ENCODE peak calls at places on chromosome 15, in ten cellular contexts. Q is cardiac muscle cell, S is Kasumi-1, X is HFFc6, G is T-helper 17 cell, Y is upper lobe of right lung, J is ovary, H is NCI-H1105, C is astrocyte of the spinal cord, L is GM23338. P is an unnamed sample.

GRCh38 chr15:67290319-67290718 is 35.7 kb downstream of the IQCH start:
- DNase-seq in Q (no peak), S (no peak), X (no peak), G (no peak), Y (no peak), J (no peak), H (no peak), C (no peak), L (no peak), P (no peak)

GRCh38 chr15:52503788-52504496 is 24.7 kb downstream of the MYO5A start:
- DNase-seq in Q (no peak), S (no peak), X (peak), G (no peak), Y (no peak), J (no peak), H (no peak), C (peak), L (no peak), P (no peak)

GRCh38 chr15:70111203-70112017 is 13.7 kb upstream of the TLE3 start:
- DNase-seq in Q (peak), S (peak), X (peak), G (no peak), Y (no peak), J (peak), H (peak), C (peak), L (peak), P (no peak)

GRCh38 chr15:88440021-88440420 is 27.2 kb downstream of the MRPL46 start:
- DNase-seq in Q (no peak), S (no peak), X (peak), G (no peak), Y (no peak), J (no peak), H (no peak), C (peak), L (no peak), P (no peak)

GRCh38 chr15:59367022-59367451 is 5.6 kb downstream of the MYO1E start:
- DNase-seq in Q (no peak), S (no peak), X (no peak), G (no peak), Y (no peak), J (no peak), H (no peak), C (no peak), L (no peak), P (no peak)

GRCh38 chr15:71653986-71654713 is 156.2 kb upstream of the NR2E3 start:
- DNase-seq in Q (no peak), S (no peak), X (no peak), G (no peak), Y (no peak), J (no peak), H (no peak), C (no peak), L (no peak), P (no peak)

GRCh38 chr15:35195649-35196048 is 110.6 kb upstream of the NANOGP8 start:
- DNase-seq in Q (no peak), S (no peak), X (no peak), G (no peak), Y (no peak), J (no peak), H (no peak), C (no peak), L (peak), P (no peak)

GRCh38 chr15:66897381-66897780 is 168.0 kb upstream of the SMAD3 start:
- DNase-seq in Q (no peak), S (no peak), X (no peak), G (no peak), Y (no peak), J (no peak), H (no peak), C (no peak), L (no peak), P (no peak)

GRCh38 chr15:68220967-68221366 is 8.6 kb downstream of the CLN6 start:
- DNase-seq in Q (no peak), S (no peak), X (no peak), G (no peak), Y (no peak), J (no peak), H (no peak), C (no peak), L (no peak), P (no peak)

GRCh38 chr15:60520825-60521368 is 42.0 kb upstream of the ICE2 start:
- DNase-seq in Q (peak), S (peak), X (peak), G (peak), Y (peak), J (peak), H (peak), C (peak), L (peak), P (peak)

GRCh38 chr15:75328493-75329314 is 7.2 kb upstream of the COMMD4 start:
- DNase-seq in Q (no peak), S (no peak), X (no peak), G (no peak), Y (no peak), J (no peak), H (no peak), C (no peak), L (no peak), P (no peak)

GRCh38 chr15:62138124-62138523 is 27.0 kb downstream of the C2CD4B start:
- DNase-seq in Q (no peak), S (no peak), X (peak), G (no peak), Y (no peak), J (no peak), H (no peak), C (peak), L (no peak), P (no peak)

GRCh38 chr15:35827156-35827555 is 281.2 kb upstream of the DPH6 start:
- DNase-seq in Q (no peak), S (no peak), X (peak), G (no peak), Y (no peak), J (no peak), H (no peak), C (no peak), L (no peak), P (no peak)

GRCh38 chr15:66864871-66865281 is 162.8 kb downstream of the SMAD6 start:
- DNase-seq in Q (no peak), S (no peak), X (no peak), G (no peak), Y (no peak), J (no peak), H (no peak), C (no peak), L (no peak), P (no peak)

GRCh38 chr15:23039917-23040281 is 530 bp upstream of the TUBGCP5 start:
- DNase-seq in Q (no peak), S (no peak), X (no peak), G (no peak), Y (no peak), J (no peak), H (no peak), C (no peak), L (no peak), P (no peak)

GRCh38 chr15:78364233-78364632 is 24.1 kb downstream of the CRABP1 start:
- DNase-seq in Q (no peak), S (no peak), X (no peak), G (no peak), Y (no peak), J (no peak), H (no peak), C (no peak), L (no peak), P (no peak)

GRCh38 chr15:80825361-80826030 is 46.3 kb downstream of the CEMIP start:
- DNase-seq in Q (no peak), S (no peak), X (no peak), G (no peak), Y (no peak), J (no peak), H (no peak), C (peak), L (no peak), P (no peak)

GRCh38 chr15:85618956-85619491 is 175.7 kb downstream of the KLHL25 start:
- DNase-seq in Q (peak), S (peak), X (peak), G (no peak), Y (peak), J (peak), H (no peak), C (peak), L (peak), P (peak)

P was measured in T-helper 1 cell.